ENCODE peak calls at places on chromosomes 2 and 18, in four cellular contexts. J, N, R and E are unnamed samples.

GRCh38 chr2:234953116-234954031 is 1.6 kb downstream of the SH3BP4 start:
- DNase-seq in J (no peak), N (peak), R (no peak), E (no peak)

GRCh38 chr2:203650860-203651613 is 55.4 kb upstream of the CD28 start:
- DNase-seq in J (no peak), N (peak), R (peak), E (no peak)

GRCh38 chr2:126894082-126894481 is 4.6 kb upstream of the TEX51 start:
- DNase-seq in J (no peak), N (no peak), R (no peak), E (peak)

GRCh38 chr2:1744446-1745170 is at the start of gene PXDN:
- DNase-seq in J (no peak), N (peak), R (peak), E (no peak)

GRCh38 chr2:165056585-165056984 is 101.3 kb upstream of the SLC38A11 start:
- DNase-seq in J (no peak), N (no peak), R (no peak), E (no peak)

GRCh38 chr2:181411105-181411849 is 45.9 kb upstream of the ITGA4 start:
- DNase-seq in J (no peak), N (no peak), R (no peak), E (no peak)

GRCh38 chr2:231228223-231228622 is 29.8 kb downstream of the ARMC9 start:
- DNase-seq in J (no peak), N (no peak), R (no peak), E (no peak)

GRCh38 chr2:136057023-136057801 is 60.7 kb downstream of the CXCR4 start:
- DNase-seq in J (no peak), N (no peak), R (no peak), E (no peak)

GRCh38 chr2:12504443-12504842 is 212.3 kb upstream of the TRIB2 start:
- DNase-seq in J (no peak), N (peak), R (peak), E (no peak)

GRCh38 chr2:174125151-174125550 is 123.2 kb downstream of the OLA1 start:
- DNase-seq in J (no peak), N (no peak), R (no peak), E (no peak)

GRCh38 chr2:44804406-44805235 is 136.9 kb upstream of the SIX3 start:
- DNase-seq in J (no peak), N (no peak), R (no peak), E (no peak)

GRCh38 chr2:9100080-9100876 is 96.8 kb upstream of the MBOAT2 start:
- DNase-seq in J (no peak), N (no peak), R (no peak), E (no peak)

GRCh38 chr2:152686308-152686707 is 31.0 kb downstream of the PRPF40A start:
- DNase-seq in J (no peak), N (no peak), R (peak), E (no peak)

GRCh38 chr2:131105156-131105949 is at the start of gene PLEKHB2:
- DNase-seq in J (peak), N (peak), R (peak), E (peak)

GRCh38 chr2:38498039-38498438 is 104.7 kb downstream of the HNRNPLL start:
- DNase-seq in J (no peak), N (no peak), R (no peak), E (no peak)

GRCh38 chr18:39863916-39864315 is 2091.1 kb upstream of the PIK3C3 start:
- DNase-seq in J (no peak), N (peak), R (no peak), E (no peak)

GRCh38 chr18:56748698-56749268 is 97.6 kb downstream of the WDR7 start:
- DNase-seq in J (no peak), N (peak), R (peak), E (no peak)

GRCh38 chr2:172455121-172455515 is 27.7 kb downstream of the ITGA6 start:
- DNase-seq in J (no peak), N (no peak), R (no peak), E (no peak)

GRCh38 chr2:196239622-196240587 is 68.5 kb upstream of the STK17B start:
- DNase-seq in J (peak), N (peak), R (peak), E (no peak)

GRCh38 chr2:163812926-163813520 is 77.2 kb upstream of the FIGN start:
- DNase-seq in J (no peak), N (no peak), R (no peak), E (no peak)

GRCh38 chr18:21084511-21085078 is 27.0 kb downstream of the ROCK1 start:
- DNase-seq in J (no peak), N (no peak), R (no peak), E (no peak)

GRCh38 chr2:151251012-151251411 is 10.7 kb downstream of the RBM43 start:
- DNase-seq in J (no peak), N (no peak), R (peak), E (no peak)

GRCh38 chr2:233442028-233442310 is 87.7 kb downstream of the DGKD start:
- DNase-seq in J (no peak), N (no peak), R (no peak), E (no peak)

GRCh38 chr2:238988752-238989151 is 140.9 kb downstream of the TWIST2 start:
- DNase-seq in J (no peak), N (no peak), R (no peak), E (peak)

GRCh38 chr2:72011356-72011661 is 136.4 kb downstream of the CYP26B1 start:
- DNase-seq in J (no peak), N (no peak), R (no peak), E (peak)

GRCh38 chr18:76589866-76590265 is 94.8 kb upstream of the ZNF516 start:
- DNase-seq in J (no peak), N (no peak), R (no peak), E (no peak)

GRCh38 chr2:10006248-10007147 is 36.9 kb upstream of the KLF11 start:
- DNase-seq in J (peak), N (no peak), R (no peak), E (no peak)

GRCh38 chr2:159615187-159615935 is 987 bp downstream of the BAZ2B start:
- DNase-seq in J (peak), N (peak), R (peak), E (peak)

GRCh38 chr2:159614534-159615186 is 1.7 kb downstream of the BAZ2B start:
- DNase-seq in J (no peak), N (no peak), R (peak), E (no peak)

GRCh38 chr2:159617080-159617479 is 732 bp upstream of the BAZ2B start:
- DNase-seq in J (no peak), N (peak), R (no peak), E (no peak)

GRCh38 chr2:159617651-159618050 is 1.3 kb upstream of the BAZ2B start:
- DNase-seq in J (no peak), N (peak), R (peak), E (no peak)

GRCh38 chr2:159615936-159616733 is at the start of gene BAZ2B:
- DNase-seq in J (peak), N (peak), R (peak), E (no peak)
- TF ChIP-seq POLR2A in J (peak), N (peak), R (no peak), E (peak)

GRCh38 chr2:222860740-222861410 is at the start of gene ACSL3:
- DNase-seq in J (peak), N (peak), R (peak), E (no peak)
- TF ChIP-seq POLR2A in J (peak), N (peak), R (peak), E (peak)

DNA sequence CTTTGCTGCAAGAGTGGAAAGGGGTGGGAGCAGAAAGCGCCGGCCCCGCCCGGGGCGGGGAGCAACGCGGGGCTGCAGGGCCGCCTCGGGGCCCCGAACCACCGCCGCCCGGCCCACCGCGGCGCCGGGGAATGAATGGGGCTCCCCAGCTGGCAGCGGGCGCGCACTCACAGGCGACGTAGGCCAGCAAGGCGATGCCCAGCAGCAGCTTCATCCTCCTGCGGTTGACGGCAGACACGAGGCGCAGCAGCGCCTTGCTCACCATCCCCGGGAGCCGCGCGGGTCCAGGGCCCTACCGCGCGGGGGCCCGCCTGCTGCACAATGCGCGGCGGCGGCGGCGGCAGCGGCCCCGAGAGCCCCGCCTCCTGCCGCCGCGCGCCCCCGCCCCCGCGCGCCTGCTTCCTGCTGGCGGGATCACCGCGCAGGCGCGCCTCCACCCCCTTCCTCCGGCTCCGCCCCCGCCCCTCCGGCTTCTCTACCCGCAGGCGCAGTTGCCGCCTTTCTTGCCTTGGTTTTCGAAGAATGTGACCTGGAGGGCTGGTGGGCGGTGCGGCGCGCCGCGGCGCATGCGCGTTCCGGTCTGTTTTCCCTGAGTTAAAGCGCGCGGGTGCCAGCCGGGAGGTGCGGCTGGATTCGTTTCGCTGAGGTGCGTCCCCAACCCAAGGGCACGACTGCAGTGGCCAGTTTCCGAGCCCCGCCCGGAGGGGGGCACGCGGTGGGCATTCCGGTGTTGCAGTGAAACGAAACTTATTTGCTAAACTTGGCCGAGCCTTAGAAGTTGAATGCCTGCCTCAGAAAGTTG is at the start of gene UXS1:
- DNase-seq in J (peak), N (peak), R (peak), E (peak)
- TF ChIP-seq POLR2A in J (peak), N (peak), R (peak), E (no peak)

DNA sequence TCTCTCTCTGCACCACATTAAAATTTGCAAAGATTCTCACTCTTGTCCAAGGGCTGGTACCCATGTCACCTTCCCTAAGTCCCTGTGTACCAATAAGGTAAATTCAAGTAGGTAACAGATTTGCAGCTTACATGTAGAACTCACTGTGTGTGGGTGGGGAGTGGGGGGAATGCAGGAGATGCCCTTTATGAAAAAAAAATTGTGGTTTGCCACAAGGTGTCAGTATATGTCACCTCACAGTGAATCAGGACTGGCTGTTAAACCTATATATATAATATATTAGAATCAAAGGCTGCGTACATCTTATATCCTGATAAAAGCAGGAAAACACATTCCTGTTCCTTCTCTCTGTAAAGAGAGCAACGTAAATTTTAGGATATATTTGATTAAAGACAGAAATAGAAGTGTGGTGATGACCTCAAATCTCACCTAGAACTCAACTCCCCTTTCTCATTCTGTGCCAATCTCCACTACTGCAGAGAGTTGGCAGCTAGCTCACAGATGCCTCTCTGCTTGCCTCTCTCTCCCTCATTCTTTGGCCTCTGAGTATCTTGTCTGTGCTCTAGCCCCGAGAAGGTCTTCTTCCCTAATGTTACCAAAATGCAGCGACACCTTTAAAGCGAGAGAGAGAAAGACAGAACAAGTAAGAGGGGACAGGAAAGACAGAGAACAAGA is 529 bp downstream of the XDH start:
- DNase-seq in J (no peak), N (no peak), R (no peak), E (no peak)
- TF ChIP-seq POLR2A in J (no peak), N (no peak), R (no peak), E (no peak)